ENCODE peak calls at places on chromosomes 11 and 22, in five cellular contexts. X is SK-N-SH, H is HCT116, F is K562, B is GM12878. U is an unnamed sample.

GRCh38 chr11:94926698-94927237 is 46.6 kb downstream of the CWC15 start:
- DNase-seq in H (no peak), B (no peak), F (no peak), X (peak; percentile 41), U (no peak)

GRCh38 chr11:64694026-64694755 is 28.8 kb downstream of the NRXN2 start:
- DNase-seq in F (no peak), X (peak; percentile 48), H (no peak), B (no peak), U (no peak)

GRCh38 chr22:43060213-43060612 is 29.0 kb downstream of the TTLL1 start:
- DNase-seq in X (peak; percentile 60), B (no peak), F (peak; percentile 56), H (no peak), U (peak; percentile 32)

GRCh38 chr22:22478450-22478849 is 30.1 kb downstream of the ZNF280B start:
- DNase-seq in X (no peak), F (peak; percentile 43), H (no peak), B (no peak), U (no peak)

GRCh38 chr11:121839821-121840220 is 276.2 kb downstream of the BLID start:
- DNase-seq in X (no peak), F (no peak), B (no peak), H (no peak), U (no peak)

GRCh38 chr11:7609521-7609920 is 63.8 kb downstream of the CYB5R2 start:
- DNase-seq in H (no peak), B (no peak), X (no peak), F (no peak), U (no peak)

GRCh38 chr11:83865636-83866461 is 579.7 kb upstream of the CCDC90B start:
- DNase-seq in F (no peak), H (no peak), B (no peak), X (no peak), U (no peak)

GRCh38 chr11:115455606-115456005 is 48.6 kb downstream of the CADM1 start:
- DNase-seq in X (no peak), B (no peak), H (no peak), F (no peak), U (no peak)

GRCh38 chr11:123434262-123434661 is 4.2 kb downstream of the GRAMD1B start:
- DNase-seq in H (peak; percentile 43), F (peak; percentile 17), B (no peak), X (peak; percentile 30), U (no peak)

GRCh38 chr11:22433066-22433450 is 94.9 kb downstream of the SLC17A6 start:
- DNase-seq in X (no peak), H (no peak), B (no peak), F (no peak), U (no peak)

GRCh38 chr11:31986201-31986889 is 104.5 kb upstream of the RCN1 start:
- DNase-seq in X (no peak), F (no peak), H (no peak), B (no peak), U (no peak)

GRCh38 chr11:128195057-128195751 is 392.2 kb downstream of the ETS1 start:
- DNase-seq in B (no peak), H (no peak), F (peak; percentile 9), X (no peak), U (no peak)

GRCh38 chr22:46538816-46539163 is 1.4 kb upstream of the CELSR1 start:
- DNase-seq in X (no peak), H (no peak), B (no peak), F (peak; percentile 14), U (no peak)

GRCh38 chr11:7936615-7937014 is 4.9 kb downstream of the OR10A3 start:
- DNase-seq in B (no peak), X (no peak), H (no peak), F (no peak), U (no peak)

GRCh38 chr11:83175815-83176214 is 17.7 kb upstream of the ANKRD42 start:
- DNase-seq in F (no peak), X (no peak), H (no peak), B (no peak), U (no peak)

GRCh38 chr11:40514124-40514523 is 945.3 kb downstream of the LRRC4C start:
- DNase-seq in F (no peak), B (no peak), X (no peak), H (no peak), U (no peak)

GRCh38 chr11:2672553-2673249 is 27.1 kb downstream of the KCNQ1OT1 start:
- DNase-seq in X (no peak), B (no peak), F (no peak), H (no peak), U (no peak)

GRCh38 chr11:102761646-102762238 is 18.7 kb downstream of the MMP10 start:
- DNase-seq in X (no peak), H (no peak), B (no peak), F (no peak), U (no peak)

GRCh38 chr22:24112188-24112587 is 69.1 kb upstream of the SUSD2 start:
- DNase-seq in X (no peak), F (no peak), B (no peak), H (no peak), U (no peak)

GRCh38 chr11:59114344-59114743 is 7.3 kb downstream of the FAM111B start:
- DNase-seq in X (no peak), F (no peak), B (no peak), H (no peak), U (no peak)

GRCh38 chr22:48096846-48097665 is 1334.6 kb downstream of the TBC1D22A start:
- DNase-seq in H (no peak), F (no peak), B (no peak), X (no peak), U (no peak)

GRCh38 chr11:133157180-133157579 is 375.1 kb downstream of the OPCML start:
- DNase-seq in B (no peak), H (no peak), X (peak; percentile 34), F (peak; percentile 2), U (no peak)

GRCh38 chr22:45125198-45125597 is 38.5 kb upstream of the NUP50 start:
- DNase-seq in H (no peak), B (no peak), F (no peak), X (no peak), U (no peak)

GRCh38 chr22:45179276-45180049 is 15.7 kb downstream of the NUP50 start:
- DNase-seq in X (no peak), F (no peak), B (no peak), H (no peak), U (no peak)

GRCh38 chr11:68503281-68503687 is 42.7 kb downstream of the PPP6R3 start:
- DNase-seq in H (no peak), B (no peak), X (no peak), F (peak; percentile 63), U (no peak)

DNA sequence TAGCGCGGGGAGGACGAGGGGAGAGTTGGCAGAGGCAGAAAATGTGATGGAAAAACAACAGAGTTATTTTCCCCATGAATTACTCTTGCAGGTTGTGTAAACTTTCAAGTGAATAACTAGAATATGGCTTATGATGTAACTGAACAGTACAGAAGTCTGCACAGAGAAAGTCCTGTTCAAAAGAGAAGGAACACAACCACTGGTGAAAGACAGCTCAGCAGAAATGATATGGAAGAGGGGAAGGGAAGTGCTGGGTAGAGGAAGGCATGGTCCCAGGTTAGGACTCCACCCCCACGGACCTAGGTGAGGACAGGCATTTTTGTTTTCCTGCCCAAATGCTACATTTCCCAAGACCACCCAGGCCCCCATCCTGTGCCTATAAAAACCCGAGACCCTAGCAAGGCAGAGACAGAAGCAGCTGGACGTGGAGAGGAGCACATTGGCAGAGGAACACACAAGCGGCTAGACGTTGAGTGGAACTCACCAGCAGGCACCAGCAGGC is 77.7 kb downstream of the MAML2 start:
- DNase-seq in H (no peak), F (no peak), X (no peak), B (no peak), U (no peak)
- H3K27ac ChIP-seq in H (no peak overlapping the region), F (no peak overlapping the region), X (peak overlapping the region; percentile 79), B (no peak overlapping the region), U (no peak overlapping the region)

GRCh38 chr11:612961-613300 is 2.8 kb downstream of the IRF7 start:
- DNase-seq in B (no peak), X (no peak), H (no peak), F (no peak), U (no peak)

GRCh38 chr11:612201-612960 is 3.4 kb downstream of the IRF7 start:
- DNase-seq in H (peak; percentile 16), X (no peak), F (no peak), B (no peak), U (peak; percentile 29)

GRCh38 chr11:614091-614582 is 1.6 kb downstream of the IRF7 start:
- DNase-seq in B (no peak), H (no peak), X (no peak), F (no peak), U (no peak)

GRCh38 chr11:614583-615452 is 932 bp downstream of the IRF7 start:
- DNase-seq in H (no peak), X (no peak), F (no peak), B (no peak), U (no peak)

GRCh38 chr11:613369-613968 is 2.3 kb downstream of the IRF7 start:
- DNase-seq in X (peak; percentile 88), F (peak; percentile 85), B (no peak), H (peak; percentile 59), U (no peak)
- TF ChIP-seq ZBTB33 in X (no peak), F (peak; percentile 27), B (peak; percentile 72), H (no peak), U (peak; percentile 87)

GRCh38 chr11:73384871-73385692 is 8.9 kb downstream of the RELT start:
- DNase-seq in B (peak; percentile 69), X (no peak), H (no peak), F (peak; percentile 71), U (no peak)
- H3K27ac ChIP-seq in B (peak overlapping the region; percentile 95), X (no peak overlapping the region), H (peak overlapping the region; percentile 26), F (peak overlapping the region; percentile 42), U (no peak overlapping the region)

DNA sequence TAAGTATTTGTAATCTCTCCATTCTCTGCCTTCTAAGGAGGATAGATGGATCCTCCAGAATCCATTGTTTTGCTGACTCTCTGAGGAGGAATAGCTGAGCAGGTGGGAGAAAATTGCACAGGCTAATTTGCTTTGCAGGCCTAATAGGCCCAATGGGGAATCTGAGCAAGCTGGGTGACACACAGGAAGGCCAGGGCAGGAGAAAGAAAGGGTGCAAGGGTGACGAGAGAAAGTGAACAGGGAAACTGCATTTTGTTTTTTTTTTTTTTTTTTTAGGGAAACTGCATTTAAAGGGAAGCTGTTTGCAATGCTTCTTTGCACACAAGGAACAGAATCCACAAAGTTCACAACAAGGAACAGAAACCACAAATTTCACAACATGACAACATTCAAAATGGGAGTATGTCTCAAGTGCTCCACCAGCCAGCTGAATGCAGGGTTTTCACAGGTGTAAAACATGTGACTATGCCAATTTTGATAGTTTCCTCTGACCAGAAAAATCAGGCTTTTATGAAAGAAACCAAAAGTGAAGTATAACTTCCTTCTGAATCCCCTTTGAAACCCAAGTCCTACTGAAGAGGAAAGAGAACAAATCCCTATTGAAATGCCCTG is 6.8 kb upstream of the PLAAT3 start:
- DNase-seq in B (no peak), X (no peak), H (no peak), F (no peak), U (no peak)
- TF ChIP-seq ZBTB33 in B (no peak), X (no peak), H (no peak), F (no peak), U (no peak)

GRCh38 chr22:36151006-36151595 is 9.5 kb downstream of the APOL3 start:
- DNase-seq in H (no peak), B (no peak), X (no peak), F (no peak), U (no peak)
- H3K27ac ChIP-seq in H (no peak overlapping the region), B (no peak overlapping the region), X (no peak overlapping the region), F (no peak overlapping the region), U (no peak overlapping the region)